ENCODE peak calls at places on chromosomes 5 and 9, in seven cellular contexts. G, M, D, V, J, O and B are unnamed samples.

GRCh38 chr5:180636403-180637075 is 12.9 kb downstream of the FLT4 start:
- DNase-seq in G (no peak), M (no peak), D (no peak), V (no peak), J (no peak), O (peak), B (no peak)

GRCh38 chr5:132679166-132679565 is 5.4 kb downstream of the IL4 start:
- DNase-seq in G (no peak), M (no peak), D (no peak), V (no peak), J (no peak), O (no peak), B (no peak)

GRCh38 chr5:98631311-98632054 is 142.0 kb upstream of the RGMB start:
- DNase-seq in G (no peak), M (no peak), D (no peak), V (peak), J (peak), O (no peak), B (peak)

GRCh38 chr5:100827481-100827889 is 75.6 kb downstream of the ST8SIA4 start:
- DNase-seq in G (no peak), M (no peak), D (no peak), V (peak), J (peak), O (no peak), B (no peak)

GRCh38 chr5:64144429-64145215 is 21.0 kb upstream of the RNF180 start:
- DNase-seq in G (no peak), M (no peak), D (no peak), V (peak), J (no peak), O (no peak), B (peak)

GRCh38 chr9:126320158-126320922 is 6.3 kb upstream of the MVB12B start:
- DNase-seq in G (peak), M (no peak), D (no peak), V (no peak), J (no peak), O (no peak), B (no peak)

GRCh38 chr5:95530441-95530840 is 24.3 kb downstream of the SKIC3 start:
- DNase-seq in G (no peak), M (no peak), D (no peak), V (peak), J (peak), O (no peak), B (peak)

GRCh38 chr9:109454601-109455155 is 43.4 kb downstream of the PTPN3 start:
- DNase-seq in G (no peak), M (no peak), D (no peak), V (no peak), J (no peak), O (no peak), B (no peak)

GRCh38 chr9:3451956-3452355 is 73.8 kb downstream of the RFX3 start:
- DNase-seq in G (no peak), M (no peak), D (no peak), V (no peak), J (no peak), O (no peak), B (no peak)

GRCh38 chr9:3922846-3923245 is 377.0 kb downstream of the GLIS3 start:
- DNase-seq in G (no peak), M (no peak), D (no peak), V (no peak), J (no peak), O (no peak), B (no peak)

GRCh38 chr5:73591698-73592501 is 26.4 kb downstream of the UTP15 start:
- DNase-seq in G (no peak), M (no peak), D (no peak), V (no peak), J (peak), O (no peak), B (no peak)

GRCh38 chr5:122480146-122480545 is 168.1 kb downstream of the SNCAIP start:
- DNase-seq in G (no peak), M (no peak), D (no peak), V (no peak), J (no peak), O (no peak), B (no peak)

GRCh38 chr9:134165357-134166315 is 1.3 kb upstream of the RNU6ATAC start:
- DNase-seq in G (peak), M (peak), D (no peak), V (peak), J (peak), O (peak), B (peak)

GRCh38 chr5:91591076-91591475 is 208.0 kb upstream of the ARRDC3 start:
- DNase-seq in G (peak), M (no peak), D (no peak), V (no peak), J (no peak), O (no peak), B (no peak)

GRCh38 chr9:126584611-126585010 is 29.1 kb upstream of the LMX1B start:
- DNase-seq in G (no peak), M (no peak), D (no peak), V (no peak), J (no peak), O (no peak), B (no peak)

GRCh38 chr5:15002791-15003190 is 131.2 kb upstream of the ANKH start:
- DNase-seq in G (no peak), M (no peak), D (no peak), V (no peak), J (no peak), O (no peak), B (no peak)

GRCh38 chr9:103242025-103242424 is 246.9 kb downstream of the CYLC2 start:
- DNase-seq in G (no peak), M (no peak), D (no peak), V (peak), J (no peak), O (no peak), B (no peak)

GRCh38 chr5:80988419-80988925 is 28.3 kb downstream of the RASGRF2 start:
- DNase-seq in G (no peak), M (no peak), D (no peak), V (no peak), J (peak), O (no peak), B (no peak)

GRCh38 chr9:99054581-99054980 is 50.3 kb upstream of the TGFBR1 start:
- DNase-seq in G (no peak), M (no peak), D (no peak), V (no peak), J (peak), O (no peak), B (no peak)

GRCh38 chr5:96209829-96210228 is 223.2 kb downstream of the PCSK1 start:
- DNase-seq in G (no peak), M (no peak), D (no peak), V (no peak), J (no peak), O (no peak), B (peak)

GRCh38 chr9:134185536-134186011 is 21.2 kb upstream of the RNU6ATAC start:
- DNase-seq in G (no peak), M (no peak), D (no peak), V (no peak), J (peak), O (no peak), B (no peak)

GRCh38 chr9:19551124-19551929 is 142.5 kb downstream of the ACER2 start:
- DNase-seq in G (no peak), M (no peak), D (no peak), V (no peak), J (peak), O (no peak), B (no peak)

DNA sequence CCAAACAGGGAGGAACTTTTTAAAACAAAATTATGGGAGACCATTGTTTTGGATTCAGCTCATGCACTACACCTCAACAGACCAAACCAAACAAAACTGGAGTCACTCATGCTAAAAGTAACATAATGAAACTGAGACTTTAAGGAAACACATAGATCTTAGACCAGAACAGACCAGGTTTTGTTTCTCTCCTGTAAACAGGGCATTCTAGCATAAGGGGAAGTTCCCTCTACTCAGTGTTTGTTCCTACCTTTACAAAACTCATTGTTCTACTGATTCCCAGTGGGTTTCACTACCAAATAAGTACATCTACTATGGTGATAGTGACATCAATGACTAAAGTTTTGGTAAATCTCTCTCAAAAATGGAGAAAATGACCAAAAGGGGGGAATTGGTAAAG is 1103.6 kb upstream of the EDIL3 start:
- DNase-seq in G (no peak), M (no peak), D (no peak), V (no peak), J (no peak), O (no peak), B (no peak)
- H3K27ac ChIP-seq in G (no peak), M (no peak), D (no peak), V (no peak), J (no peak), O (no peak), B (no peak)

DNA sequence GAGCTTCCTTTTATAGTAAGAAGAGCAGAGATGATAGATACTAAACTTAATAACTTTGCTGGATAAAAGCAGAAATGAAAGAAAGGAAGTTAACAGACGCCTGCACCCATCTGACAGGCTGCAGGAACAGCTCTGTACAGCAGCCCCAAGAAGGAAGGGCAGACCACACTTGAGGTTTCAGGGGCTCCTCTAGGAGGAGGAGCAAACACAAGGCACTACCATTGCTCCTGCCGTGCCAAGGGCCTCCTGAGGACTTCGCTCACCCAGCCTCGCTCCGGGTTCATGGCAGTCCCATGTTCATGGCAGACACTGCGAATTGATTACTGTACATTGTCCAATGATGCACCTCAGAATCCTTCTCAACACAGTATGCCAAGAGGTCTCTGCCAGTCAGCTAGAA is 85.1 kb downstream of the AMBP start:
- DNase-seq in G (no peak), M (no peak), D (no peak), V (no peak), J (no peak), O (no peak), B (no peak)
- H3K27ac ChIP-seq in G (no peak), M (peak), D (no peak), V (no peak), J (no peak), O (peak), B (no peak)

DNA sequence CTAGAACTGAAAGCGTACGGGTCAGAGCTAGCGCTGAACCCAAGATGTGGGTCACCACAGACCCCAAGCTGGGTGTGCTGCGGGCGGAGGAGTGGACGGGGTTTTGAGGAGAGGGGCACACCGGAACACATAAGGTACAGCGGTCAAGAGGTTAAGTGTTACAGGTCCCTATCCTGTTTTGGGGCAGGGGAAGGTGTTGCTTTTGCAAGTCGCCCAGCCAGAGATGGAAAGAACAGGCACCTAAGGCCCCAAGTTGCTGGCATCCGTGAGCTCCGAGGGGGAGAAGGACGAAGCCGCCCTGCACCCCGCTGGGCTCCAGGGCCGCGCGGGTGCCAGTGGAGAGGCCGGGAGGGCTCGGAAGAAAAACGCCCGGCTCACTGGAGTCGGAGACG is 859 bp downstream of the GNA14 start:
- DNase-seq in G (no peak), M (no peak), D (no peak), V (no peak), J (no peak), O (no peak), B (no peak)
- H3K27ac ChIP-seq in G (no peak), M (peak), D (no peak), V (no peak), J (no peak), O (no peak), B (no peak)

GRCh38 chr5:172926008-172926523 is 33.2 kb upstream of the RPL26L1 start:
- DNase-seq in G (no peak), M (no peak), D (no peak), V (no peak), J (no peak), O (no peak), B (no peak)

GRCh38 chr5:172921906-172922305 is 37.3 kb upstream of the RPL26L1 start:
- DNase-seq in G (no peak), M (no peak), D (no peak), V (no peak), J (no peak), O (no peak), B (no peak)

GRCh38 chr5:172926796-172927195 is 32.4 kb upstream of the RPL26L1 start:
- DNase-seq in G (no peak), M (no peak), D (no peak), V (no peak), J (no peak), O (no peak), B (no peak)

GRCh38 chr5:172923539-172923938 is 35.7 kb upstream of the RPL26L1 start:
- DNase-seq in G (no peak), M (no peak), D (no peak), V (no peak), J (no peak), O (no peak), B (no peak)

DNA sequence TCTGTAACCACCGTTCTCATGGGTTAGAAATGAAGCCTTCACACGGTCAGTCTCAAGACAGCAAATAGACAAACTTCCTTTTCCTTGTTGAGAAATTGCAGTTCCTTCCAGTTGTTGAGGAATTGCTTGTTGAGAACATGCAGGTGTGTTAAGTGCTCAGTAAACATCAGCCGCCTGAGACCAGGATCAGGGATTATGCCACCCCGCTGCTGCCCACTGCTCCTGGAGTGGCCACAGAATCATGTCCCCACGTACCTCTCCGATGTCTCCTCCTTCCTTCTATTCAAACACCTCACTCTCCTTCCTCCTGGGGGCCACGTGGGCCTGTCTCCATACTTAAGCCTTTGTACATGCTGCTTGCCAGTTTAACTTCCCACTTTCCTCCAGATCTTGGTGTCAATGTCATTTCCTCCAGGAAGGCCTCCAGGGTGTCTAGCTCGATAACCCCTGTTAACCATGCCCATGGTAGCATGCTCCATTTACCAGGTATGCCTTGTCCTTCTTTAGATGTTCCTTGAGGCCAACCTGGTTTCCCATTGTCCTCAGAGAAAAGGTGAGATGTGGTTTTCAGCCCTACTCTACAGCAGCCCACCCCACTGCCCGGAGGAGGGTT is 33.8 kb upstream of the RPL26L1 start:
- DNase-seq in G (no peak), M (no peak), D (no peak), V (no peak), J (no peak), O (no peak), B (no peak)
- H3K27ac ChIP-seq in G (no peak), M (no peak), D (no peak), V (peak), J (no peak), O (no peak), B (no peak)

GRCh38 chr9:94082553-94082952 is 1.7 kb upstream of the PTPDC1 start:
- DNase-seq in G (no peak), M (no peak), D (no peak), V (no peak), J (no peak), O (no peak), B (no peak)
- H3K27ac ChIP-seq in G (no peak), M (peak), D (no peak), V (no peak), J (no peak), O (no peak), B (no peak)